ENCODE peak calls at places on chromosomes 3 and 15, in seven cellular contexts. S is NCI-H1436; I is activated CD8-positive, alpha-beta memory T cell treated with anti-CD3 and anti-CD28 coated beads, Interleukin-2, amount 50 U/mL, for 48 hours; L is SJSA1; H is Right ventricle myocardium superior; N is iris pigment epithelial cell; D is stimulated activated CD4-positive, alpha-beta T cell treated with anti-CD3 and anti-CD28 coated beads, Interleukin-15, amount 100 ng/mL, for 1 hour. M is an unnamed sample.

GRCh38 chr3:158368271-158368670 is 202.7 kb upstream of the MLF1 start:
- DNase-seq in S (no peak), H (no peak), I (no peak), L (no peak), D (no peak), N (no peak), M (no peak)

GRCh38 chr3:49265987-49266386 is 11.0 kb downstream of the C3orf62 start:
- DNase-seq in S (no peak), I (no peak), L (no peak), N (no peak), D (no peak), H (peak; percentile 26), M (no peak)

GRCh38 chr15:101489236-101489632 is 273 bp downstream of the PCSK6 start:
- DNase-seq in S (no peak), H (peak; percentile 70), L (no peak), I (no peak), D (no peak), N (no peak), M (no peak)

GRCh38 chr15:23073890-23074631 is 34.7 kb upstream of the TUBGCP5 start:
- DNase-seq in D (no peak), I (no peak), L (peak; percentile 10), H (no peak), N (no peak), S (peak; percentile 53), M (no peak)

GRCh38 chr15:65409284-65409631 is 13.5 kb downstream of the IGDCC4 start:
- DNase-seq in D (no peak), H (no peak), L (peak; percentile 57), I (no peak), S (no peak), N (peak; percentile 92), M (peak; percentile 89)

GRCh38 chr15:70109982-70110381 is 12.3 kb upstream of the TLE3 start:
- DNase-seq in D (no peak), S (no peak), I (no peak), N (no peak), L (no peak), H (no peak), M (no peak)

GRCh38 chr15:55917881-55918296 is 75.5 kb downstream of the NEDD4 start:
- DNase-seq in H (no peak), N (peak; percentile 97), L (peak; percentile 88), I (no peak), S (no peak), D (no peak), M (peak; percentile 93)

GRCh38 chr3:174821477-174821876 is 37.7 kb upstream of the NAALADL2 start:
- DNase-seq in D (no peak), H (no peak), S (no peak), N (peak; percentile 53), L (no peak), I (no peak), M (peak; percentile 70)

GRCh38 chr3:34268032-34268760 is 469.8 kb downstream of the PDCD6IP start:
- DNase-seq in L (no peak), S (no peak), H (no peak), N (peak; percentile 5), I (no peak), D (no peak), M (peak; percentile 2)

GRCh38 chr3:45993421-45994027 is 2.1 kb downstream of the FYCO1 start:
- DNase-seq in I (no peak), H (no peak), L (no peak), S (no peak), D (no peak), N (no peak), M (no peak)

GRCh38 chr3:98188553-98188952 is 22.1 kb downstream of the OR5H15 start:
- DNase-seq in S (no peak), N (peak; percentile 2), H (no peak), L (peak; percentile 4), D (no peak), I (no peak), M (no peak)

GRCh38 chr3:115111632-115112031 is 35.5 kb downstream of the ZBTB20 start:
- DNase-seq in N (peak; percentile 3), H (no peak), S (no peak), L (no peak), I (no peak), D (no peak), M (no peak)

GRCh38 chr3:124529826-124530571 is 200.3 kb upstream of the UMPS start:
- DNase-seq in S (no peak), N (no peak), L (no peak), H (no peak), I (no peak), D (no peak), M (no peak)

GRCh38 chr15:66702770-66703539 is 919 bp downstream of the SMAD6 start:
- DNase-seq in L (peak; percentile 44), I (peak; percentile 60), H (no peak), D (no peak), S (no peak), N (no peak), M (no peak)

GRCh38 chr3:47227678-47228077 is 54.9 kb downstream of the KIF9 start:
- DNase-seq in L (no peak), N (no peak), I (no peak), S (no peak), H (peak; percentile 47), D (no peak), M (peak; percentile 16)

M was measured in fibroblast of the aortic adventitia.